ENCODE peak calls at places on chromosomes 13 and 19, in eight cellular contexts. U, I, O, V, P, Y, D and Q are unnamed samples.

GRCh38 chr19:4386038-4386782 is 14.1 kb downstream of the SH3GL1 start:
- DNase-seq in V (no peak), P (no peak), Y (no peak), D (peak; percentile 52), O (no peak), U (no peak), I (no peak), Q (no peak)

GRCh38 chr13:73767747-73768315 is 366.4 kb downstream of the KLF12 start:
- DNase-seq in V (no peak), U (no peak), O (peak; percentile 38), D (no peak), P (peak; percentile 31), Y (peak; percentile 18), I (no peak), Q (no peak)

GRCh38 chr19:33248104-33248503 is 22.5 kb upstream of the SLC7A10 start:
- DNase-seq in U (no peak), Y (no peak), D (no peak), V (no peak), P (no peak), O (no peak), I (no peak), Q (no peak)

GRCh38 chr19:47518139-47518538 is 3.3 kb upstream of the NAPA start:
- DNase-seq in I (no peak), V (no peak), O (no peak), P (peak; percentile 63), Y (peak; percentile 23), D (no peak), U (no peak), Q (no peak)

GRCh38 chr19:54376610-54377009 is 11.9 kb upstream of the LAIR1 start:
- DNase-seq in I (no peak), Y (no peak), O (no peak), P (no peak), U (no peak), V (no peak), D (no peak), Q (no peak)

GRCh38 chr13:102328909-102329308 is 72.9 kb downstream of the FGF14 start:
- DNase-seq in I (no peak), O (no peak), V (no peak), P (no peak), Y (no peak), D (no peak), U (no peak), Q (no peak)

GRCh38 chr13:22080832-22081231 is 410.0 kb downstream of the FGF9 start:
- DNase-seq in P (no peak), U (no peak), D (no peak), V (no peak), I (no peak), O (no peak), Y (no peak), Q (no peak)

GRCh38 chr13:50892162-50892944 is 17.2 kb upstream of the RNASEH2B start:
- DNase-seq in V (no peak), Y (no peak), I (no peak), D (no peak), U (no peak), P (peak; percentile 28), O (peak; percentile 5), Q (no peak)

GRCh38 chr19:30757836-30758617 is 385.8 kb downstream of the ZNF536 start:
- DNase-seq in I (no peak), P (no peak), V (no peak), Y (no peak), D (no peak), O (no peak), U (no peak), Q (no peak)

GRCh38 chr19:56567274-56568120 is at the start of gene ZNF470:
- DNase-seq in I (peak; percentile 92), V (peak; percentile 85), D (peak; percentile 88), U (peak; percentile 83), Y (peak; percentile 81), O (peak; percentile 96), P (peak; percentile 88), Q (peak; percentile 87)

GRCh38 chr13:44334751-44335150 is 38.9 kb upstream of the SERP2 start:
- DNase-seq in P (no peak), Y (no peak), O (peak; percentile 33), D (no peak), I (no peak), U (no peak), V (no peak), Q (no peak)

GRCh38 chr19:919157-920050 is 2.3 kb downstream of the KISS1R start:
- DNase-seq in P (peak; percentile 52), Y (peak; percentile 30), I (no peak), U (no peak), O (no peak), V (no peak), D (no peak), Q (no peak)

GRCh38 chr19:37594982-37595382 is 306 bp downstream of the ZNF540 start:
- DNase-seq in U (peak; percentile 56), P (peak; percentile 70), V (peak; percentile 37), I (peak; percentile 64), Y (no peak), D (peak; percentile 55), O (peak; percentile 47), Q (no peak)

GRCh38 chr13:74145249-74145970 is 11.2 kb upstream of the KLF12 start:
- DNase-seq in D (peak; percentile 49), O (no peak), P (no peak), Y (no peak), I (peak; percentile 13), V (no peak), U (no peak), Q (no peak)

GRCh38 chr19:12946092-12946845 is 607 bp downstream of the RAD23A start:
- DNase-seq in I (peak; percentile 53), P (peak; percentile 45), D (peak; percentile 80), U (peak; percentile 70), Y (peak; percentile 53), O (peak; percentile 54), V (no peak), Q (no peak)

GRCh38 chr19:43619262-43620060 is at the start of gene ZNF428:
- DNase-seq in V (peak; percentile 35), P (peak; percentile 81), O (peak; percentile 97), U (peak; percentile 64), D (peak; percentile 80), Y (peak; percentile 72), I (peak; percentile 86), Q (peak; percentile 48)

GRCh38 chr19:12230751-12231733 is 63.6 kb downstream of the ZNF44 start:
- DNase-seq in Y (peak; percentile 20), O (no peak), V (no peak), I (no peak), U (peak; percentile 45), D (peak; percentile 13), P (no peak), Q (no peak)

GRCh38 chr19:47498561-47498960 is 14.5 kb upstream of the KPTN start:
- DNase-seq in U (no peak), I (no peak), D (no peak), O (no peak), V (no peak), P (no peak), Y (no peak), Q (no peak)

GRCh38 chr13:99354371-99354951 is 47.3 kb upstream of the GPR183 start:
- DNase-seq in V (no peak), D (no peak), U (no peak), O (no peak), Y (no peak), P (no peak), I (no peak), Q (no peak)

GRCh38 chr13:91955546-91956355 is 557.3 kb downstream of the GPC5 start:
- DNase-seq in V (no peak), I (no peak), O (no peak), P (no peak), U (no peak), Y (no peak), D (no peak), Q (no peak)

DNA sequence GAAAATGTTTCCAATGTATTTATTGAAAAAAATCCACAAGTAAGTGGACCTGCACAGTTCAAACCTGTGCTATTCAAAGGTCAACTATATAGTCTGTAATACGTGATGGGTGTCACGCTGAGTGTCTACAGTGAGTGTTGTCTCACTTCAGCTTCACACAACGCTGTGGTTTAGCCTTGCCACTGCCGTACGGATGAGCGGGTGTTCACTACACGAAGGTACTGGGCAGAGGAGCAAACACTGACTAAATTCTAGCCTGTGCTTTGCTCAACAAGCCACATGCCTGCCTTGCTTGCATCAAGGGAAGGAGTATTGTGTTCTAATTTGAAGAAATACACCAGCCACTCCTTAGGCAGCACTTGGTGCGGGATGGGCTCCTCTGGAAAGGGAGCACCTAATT is 3.4 kb upstream of the FFAR3 start:
- DNase-seq in P (no peak), U (no peak), I (no peak), O (no peak), Y (no peak), D (no peak), V (no peak), Q (no peak)
- H3K4me3 ChIP-seq in P (no peak overlapping the region), U (no peak overlapping the region), I (no peak overlapping the region), O (no peak overlapping the region), Y (no peak overlapping the region), D (no peak overlapping the region), V (no peak overlapping the region), Q (no peak overlapping the region)

GRCh38 chr13:30796132-30796832 is 60.9 kb downstream of the ALOX5AP start:
- DNase-seq in D (peak; percentile 69), U (peak; percentile 96), Y (peak; percentile 82), O (no peak), I (no peak), V (no peak), P (no peak), Q (no peak)
- H3K4me3 ChIP-seq in D (no peak overlapping the region), U (peak overlapping the region; percentile 47), Y (peak overlapping the region; percentile 22), O (no peak overlapping the region), I (no peak overlapping the region), V (peak overlapping the region; percentile 57), P (no peak overlapping the region), Q (peak overlapping the region; percentile 0)

GRCh38 chr13:60020288-60020687 is 143.4 kb downstream of the DIAPH3 start:
- DNase-seq in D (no peak), O (no peak), V (no peak), P (no peak), I (no peak), Y (no peak), U (no peak), Q (no peak)

GRCh38 chr13:60018536-60018935 is 145.2 kb downstream of the DIAPH3 start:
- DNase-seq in Y (no peak), I (no peak), P (no peak), V (no peak), D (peak; percentile 32), U (no peak), O (no peak), Q (no peak)

GRCh38 chr13:60016229-60016628 is 147.5 kb downstream of the DIAPH3 start:
- DNase-seq in Y (peak; percentile 80), U (no peak), V (no peak), O (no peak), I (no peak), D (no peak), P (no peak), Q (no peak)

GRCh38 chr13:60019119-60019993 is 144.4 kb downstream of the DIAPH3 start:
- DNase-seq in O (no peak), D (peak; percentile 63), P (no peak), Y (peak; percentile 73), V (no peak), I (no peak), U (no peak), Q (no peak)
- H3K4me3 ChIP-seq in O (no peak overlapping the region), D (no peak overlapping the region), P (no peak overlapping the region), Y (no peak overlapping the region), V (peak overlapping the region; percentile 9), I (no peak overlapping the region), U (no peak overlapping the region), Q (no peak overlapping the region)

GRCh38 chr19:48591021-48591420 is 15.5 kb upstream of the SPACA4 start:
- DNase-seq in P (no peak), I (no peak), D (peak; percentile 28), O (no peak), U (no peak), V (no peak), Y (no peak), Q (no peak)

GRCh38 chr19:48587387-48587786 is 19.2 kb upstream of the SPACA4 start:
- DNase-seq in O (no peak), U (no peak), D (no peak), V (no peak), P (no peak), I (no peak), Y (no peak), Q (no peak)

GRCh38 chr19:48588670-48589399 is 17.7 kb upstream of the SPACA4 start:
- DNase-seq in Y (peak; percentile 96), D (peak; percentile 78), O (peak; percentile 86), I (peak; percentile 79), P (peak; percentile 92), V (peak; percentile 51), U (peak; percentile 93), Q (no peak)
- H3K4me3 ChIP-seq in Y (no peak overlapping the region), D (peak overlapping the region; percentile 41), O (peak overlapping the region; percentile 39), I (no peak overlapping the region), P (peak overlapping the region; percentile 56), V (peak overlapping the region; percentile 53), U (peak overlapping the region; percentile 43), Q (no peak overlapping the region)